ENCODE peak calls at places on chromosomes 4 and X, in ten cellular contexts. One of them, this sample, is unnamed.

GRCh38 chr4:148152868-148153630 is 289.2 kb downstream of the NR3C2 start:
- DNase-seq in posterior cingulate gyrus: no peak
- DNase-seq in NCI-H1092: no peak
- DNase-seq in T-helper 2 cell: no peak
- DNase-seq in AG08395: no peak
- DNase-seq in NCI-H2171 treated with DMSO at 0.1 percent for 48 hours: no peak
- DNase-seq in neural progenitor cell: no peak
- DNase-seq in NCI-H1417: no peak
- DNase-seq in amygdala: no peak
- DNase-seq in WERI-Rb-1: no peak
- DNase-seq in this sample: no peak

GRCh38 chr4:173167793-173168395 is 717 bp upstream of the GALNT7 start:
- DNase-seq in neural progenitor cell: peak
- DNase-seq in WERI-Rb-1: peak
- DNase-seq in NCI-H1417: peak
- DNase-seq in amygdala: peak
- DNase-seq in T-helper 2 cell: peak
- DNase-seq in posterior cingulate gyrus: peak
- DNase-seq in NCI-H2171 treated with DMSO at 0.1 percent for 48 hours: peak
- DNase-seq in AG08395: peak
- DNase-seq in NCI-H1092: peak
- DNase-seq in this sample: peak

GRCh38 chr4:176270669-176271068 is 1.6 kb upstream of the ASB5 start:
- DNase-seq in WERI-Rb-1: peak
- DNase-seq in neural progenitor cell: no peak
- DNase-seq in AG08395: peak
- DNase-seq in amygdala: no peak
- DNase-seq in T-helper 2 cell: no peak
- DNase-seq in NCI-H1092: no peak
- DNase-seq in posterior cingulate gyrus: no peak
- DNase-seq in NCI-H2171 treated with DMSO at 0.1 percent for 48 hours: peak
- DNase-seq in NCI-H1417: peak
- DNase-seq in this sample: peak

GRCh38 chr4:121898150-121898549 is 27.9 kb upstream of the BBS7 start:
- DNase-seq in posterior cingulate gyrus: no peak
- DNase-seq in NCI-H2171 treated with DMSO at 0.1 percent for 48 hours: no peak
- DNase-seq in neural progenitor cell: peak
- DNase-seq in NCI-H1092: no peak
- DNase-seq in NCI-H1417: no peak
- DNase-seq in amygdala: no peak
- DNase-seq in WERI-Rb-1: peak
- DNase-seq in T-helper 2 cell: peak
- DNase-seq in AG08395: no peak
- DNase-seq in this sample: peak

GRCh38 chr4:1381944-1382541 is 24.2 kb downstream of the NKX1-1 start:
- DNase-seq in amygdala: no peak
- DNase-seq in AG08395: no peak
- DNase-seq in posterior cingulate gyrus: no peak
- DNase-seq in NCI-H2171 treated with DMSO at 0.1 percent for 48 hours: no peak
- DNase-seq in T-helper 2 cell: no peak
- DNase-seq in NCI-H1417: no peak
- DNase-seq in NCI-H1092: no peak
- DNase-seq in neural progenitor cell: peak
- DNase-seq in WERI-Rb-1: peak
- DNase-seq in this sample: no peak

GRCh38 chr4:152680988-152681731 is 1.4 kb upstream of the TMEM154 start:
- DNase-seq in neural progenitor cell: no peak
- DNase-seq in NCI-H1417: no peak
- DNase-seq in amygdala: no peak
- DNase-seq in T-helper 2 cell: peak
- DNase-seq in AG08395: peak
- DNase-seq in NCI-H2171 treated with DMSO at 0.1 percent for 48 hours: no peak
- DNase-seq in posterior cingulate gyrus: no peak
- DNase-seq in NCI-H1092: no peak
- DNase-seq in WERI-Rb-1: no peak
- DNase-seq in this sample: peak

GRCh38 chr4:24473309-24473721 is 111.0 kb downstream of the DHX15 start:
- DNase-seq in AG08395: peak
- DNase-seq in NCI-H1092: no peak
- DNase-seq in NCI-H2171 treated with DMSO at 0.1 percent for 48 hours: no peak
- DNase-seq in amygdala: peak
- DNase-seq in WERI-Rb-1: peak
- DNase-seq in posterior cingulate gyrus: peak
- DNase-seq in NCI-H1417: peak
- DNase-seq in neural progenitor cell: peak
- DNase-seq in T-helper 2 cell: peak
- DNase-seq in this sample: peak

GRCh38 chr4:147289181-147289580 is 191.7 kb upstream of the EDNRA start:
- DNase-seq in T-helper 2 cell: no peak
- DNase-seq in posterior cingulate gyrus: no peak
- DNase-seq in NCI-H2171 treated with DMSO at 0.1 percent for 48 hours: no peak
- DNase-seq in NCI-H1417: no peak
- DNase-seq in NCI-H1092: no peak
- DNase-seq in neural progenitor cell: no peak
- DNase-seq in WERI-Rb-1: no peak
- DNase-seq in amygdala: no peak
- DNase-seq in AG08395: no peak
- DNase-seq in this sample: no peak

GRCh38 chr4:51894246-51894645 is 51.3 kb downstream of the DCUN1D4 start:
- DNase-seq in T-helper 2 cell: no peak
- DNase-seq in NCI-H1092: no peak
- DNase-seq in amygdala: no peak
- DNase-seq in neural progenitor cell: no peak
- DNase-seq in NCI-H1417: no peak
- DNase-seq in AG08395: peak
- DNase-seq in posterior cingulate gyrus: no peak
- DNase-seq in WERI-Rb-1: no peak
- DNase-seq in NCI-H2171 treated with DMSO at 0.1 percent for 48 hours: no peak
- DNase-seq in this sample: peak

GRCh38 chrX:1727531-1728027 is 112.7 kb downstream of the ASMT start:
- DNase-seq in WERI-Rb-1: no peak
- DNase-seq in NCI-H2171 treated with DMSO at 0.1 percent for 48 hours: peak
- DNase-seq in neural progenitor cell: no peak
- DNase-seq in amygdala: no peak
- DNase-seq in AG08395: no peak
- DNase-seq in NCI-H1417: no peak
- DNase-seq in posterior cingulate gyrus: no peak
- DNase-seq in NCI-H1092: no peak
- DNase-seq in T-helper 2 cell: no peak
- DNase-seq in this sample: peak

GRCh38 chrX:40009462-40009851 is 88.3 kb downstream of the BCOR start:
- DNase-seq in NCI-H2171 treated with DMSO at 0.1 percent for 48 hours: peak
- DNase-seq in posterior cingulate gyrus: no peak
- DNase-seq in neural progenitor cell: peak
- DNase-seq in NCI-H1092: peak
- DNase-seq in amygdala: no peak
- DNase-seq in AG08395: no peak
- DNase-seq in WERI-Rb-1: no peak
- DNase-seq in NCI-H1417: no peak
- DNase-seq in T-helper 2 cell: no peak
- DNase-seq in this sample: no peak

GRCh38 chrX:115534383-115534782 is 26.6 kb upstream of the PLS3 start:
- DNase-seq in neural progenitor cell: no peak
- DNase-seq in amygdala: no peak
- DNase-seq in posterior cingulate gyrus: no peak
- DNase-seq in NCI-H1092: no peak
- DNase-seq in AG08395: no peak
- DNase-seq in NCI-H1417: no peak
- DNase-seq in T-helper 2 cell: no peak
- DNase-seq in WERI-Rb-1: no peak
- DNase-seq in NCI-H2171 treated with DMSO at 0.1 percent for 48 hours: no peak
- DNase-seq in this sample: no peak

GRCh38 chrX:10326578-10326977 is 169.8 kb downstream of the CLCN4 start:
- DNase-seq in NCI-H1417: no peak
- DNase-seq in amygdala: peak
- DNase-seq in WERI-Rb-1: peak
- DNase-seq in NCI-H1092: no peak
- DNase-seq in posterior cingulate gyrus: no peak
- DNase-seq in NCI-H2171 treated with DMSO at 0.1 percent for 48 hours: peak
- DNase-seq in T-helper 2 cell: no peak
- DNase-seq in AG08395: peak
- DNase-seq in neural progenitor cell: peak
- DNase-seq in this sample: peak

GRCh38 chr4:99593781-99594636 is 19.4 kb downstream of the MTTP start:
- DNase-seq in NCI-H1092: no peak
- DNase-seq in posterior cingulate gyrus: no peak
- DNase-seq in T-helper 2 cell: no peak
- DNase-seq in NCI-H2171 treated with DMSO at 0.1 percent for 48 hours: no peak
- DNase-seq in neural progenitor cell: no peak
- DNase-seq in WERI-Rb-1: no peak
- DNase-seq in NCI-H1417: no peak
- DNase-seq in AG08395: no peak
- DNase-seq in amygdala: no peak
- DNase-seq in this sample: no peak

GRCh38 chr4:42519803-42520417 is 122.6 kb downstream of the SHISA3 start:
- DNase-seq in NCI-H2171 treated with DMSO at 0.1 percent for 48 hours: peak
- DNase-seq in AG08395: peak
- DNase-seq in amygdala: peak
- DNase-seq in T-helper 2 cell: peak
- DNase-seq in NCI-H1417: peak
- DNase-seq in NCI-H1092: peak
- DNase-seq in neural progenitor cell: peak
- DNase-seq in WERI-Rb-1: peak
- DNase-seq in posterior cingulate gyrus: peak
- DNase-seq in this sample: peak

GRCh38 chrX:45126158-45126557 is 74.5 kb downstream of the DIPK2B start:
- DNase-seq in posterior cingulate gyrus: no peak
- DNase-seq in NCI-H1417: no peak
- DNase-seq in AG08395: no peak
- DNase-seq in NCI-H1092: no peak
- DNase-seq in neural progenitor cell: no peak
- DNase-seq in T-helper 2 cell: no peak
- DNase-seq in NCI-H2171 treated with DMSO at 0.1 percent for 48 hours: no peak
- DNase-seq in WERI-Rb-1: no peak
- DNase-seq in amygdala: no peak
- DNase-seq in this sample: no peak

GRCh38 chr4:38832624-38833528 is 23.7 kb downstream of the TLR6 start:
- DNase-seq in NCI-H1092: no peak
- DNase-seq in NCI-H2171 treated with DMSO at 0.1 percent for 48 hours: no peak
- DNase-seq in amygdala: no peak
- DNase-seq in T-helper 2 cell: no peak
- DNase-seq in WERI-Rb-1: no peak
- DNase-seq in NCI-H1417: no peak
- DNase-seq in neural progenitor cell: no peak
- DNase-seq in AG08395: no peak
- DNase-seq in posterior cingulate gyrus: no peak
- DNase-seq in this sample: no peak

GRCh38 chr4:74772783-74773182 is 21.5 kb downstream of the BTC start:
- DNase-seq in NCI-H2171 treated with DMSO at 0.1 percent for 48 hours: no peak
- DNase-seq in T-helper 2 cell: no peak
- DNase-seq in posterior cingulate gyrus: no peak
- DNase-seq in NCI-H1417: no peak
- DNase-seq in amygdala: no peak
- DNase-seq in neural progenitor cell: peak
- DNase-seq in WERI-Rb-1: no peak
- DNase-seq in AG08395: no peak
- DNase-seq in NCI-H1092: no peak
- DNase-seq in this sample: no peak

GRCh38 chr4:47213971-47214370 is 182.6 kb downstream of the GABRB1 start:
- DNase-seq in AG08395: no peak
- DNase-seq in neural progenitor cell: no peak
- DNase-seq in NCI-H2171 treated with DMSO at 0.1 percent for 48 hours: no peak
- DNase-seq in WERI-Rb-1: no peak
- DNase-seq in posterior cingulate gyrus: no peak
- DNase-seq in T-helper 2 cell: no peak
- DNase-seq in NCI-H1092: no peak
- DNase-seq in NCI-H1417: no peak
- DNase-seq in amygdala: no peak
- DNase-seq in this sample: peak

GRCh38 chr4:109755656-109756055 is 25.8 kb upstream of the PLA2G12A start:
- DNase-seq in WERI-Rb-1: no peak
- DNase-seq in posterior cingulate gyrus: no peak
- DNase-seq in neural progenitor cell: no peak
- DNase-seq in NCI-H1417: no peak
- DNase-seq in T-helper 2 cell: no peak
- DNase-seq in AG08395: no peak
- DNase-seq in NCI-H1092: no peak
- DNase-seq in amygdala: no peak
- DNase-seq in NCI-H2171 treated with DMSO at 0.1 percent for 48 hours: no peak
- DNase-seq in this sample: no peak

GRCh38 chr4:139718833-139719232 is 53.2 kb downstream of the MGST2 start:
- DNase-seq in WERI-Rb-1: no peak
- DNase-seq in T-helper 2 cell: no peak
- DNase-seq in NCI-H1417: no peak
- DNase-seq in NCI-H1092: no peak
- DNase-seq in amygdala: no peak
- DNase-seq in neural progenitor cell: no peak
- DNase-seq in posterior cingulate gyrus: no peak
- DNase-seq in AG08395: no peak
- DNase-seq in NCI-H2171 treated with DMSO at 0.1 percent for 48 hours: no peak
- DNase-seq in this sample: no peak

GRCh38 chr4:33369366-33369899 is 2649.3 kb downstream of the PCDH7 start:
- DNase-seq in neural progenitor cell: no peak
- DNase-seq in T-helper 2 cell: no peak
- DNase-seq in NCI-H1417: no peak
- DNase-seq in amygdala: no peak
- DNase-seq in NCI-H1092: no peak
- DNase-seq in WERI-Rb-1: no peak
- DNase-seq in posterior cingulate gyrus: no peak
- DNase-seq in AG08395: no peak
- DNase-seq in NCI-H2171 treated with DMSO at 0.1 percent for 48 hours: no peak
- DNase-seq in this sample: peak

GRCh38 chr4:151644625-151645024 is 116.2 kb downstream of the GATB start:
- DNase-seq in NCI-H1417: peak
- DNase-seq in neural progenitor cell: peak
- DNase-seq in NCI-H1092: peak
- DNase-seq in NCI-H2171 treated with DMSO at 0.1 percent for 48 hours: no peak
- DNase-seq in amygdala: no peak
- DNase-seq in posterior cingulate gyrus: no peak
- DNase-seq in T-helper 2 cell: peak
- DNase-seq in AG08395: no peak
- DNase-seq in WERI-Rb-1: peak
- DNase-seq in this sample: peak

GRCh38 chr4:92251711-92252110 is 52.1 kb upstream of the GRID2 start:
- DNase-seq in neural progenitor cell: no peak
- DNase-seq in AG08395: no peak
- DNase-seq in amygdala: no peak
- DNase-seq in NCI-H1417: no peak
- DNase-seq in NCI-H2171 treated with DMSO at 0.1 percent for 48 hours: no peak
- DNase-seq in T-helper 2 cell: no peak
- DNase-seq in posterior cingulate gyrus: no peak
- DNase-seq in NCI-H1092: no peak
- DNase-seq in WERI-Rb-1: no peak
- DNase-seq in this sample: no peak

GRCh38 chr4:38743866-38744265 is 38.9 kb downstream of the TLR10 start:
- DNase-seq in AG08395: peak
- DNase-seq in WERI-Rb-1: no peak
- DNase-seq in posterior cingulate gyrus: no peak
- DNase-seq in amygdala: no peak
- DNase-seq in NCI-H1092: no peak
- DNase-seq in T-helper 2 cell: no peak
- DNase-seq in NCI-H1417: no peak
- DNase-seq in NCI-H2171 treated with DMSO at 0.1 percent for 48 hours: peak
- DNase-seq in neural progenitor cell: no peak
- DNase-seq in this sample: no peak